ENCODE peak calls at places on chromosomes 1 and 21, in six cellular contexts. Z, W, U, X, C and A are unnamed samples.

GRCh38 chr21:33976082-33976979 is 60.7 kb upstream of the ATP5PO start:
- DNase-seq in Z (peak), W (peak), U (peak), X (peak), C (no peak), A (no peak)

GRCh38 chr1:46806196-46807020 is 7.6 kb downstream of the CYP4B1 start:
- DNase-seq in Z (no peak), W (no peak), U (no peak), X (no peak), C (peak), A (peak)

GRCh38 chr1:160647329-160647720 is 481 bp upstream of the SLAMF1 start:
- DNase-seq in Z (no peak), W (no peak), U (no peak), X (no peak), C (no peak), A (no peak)

GRCh38 chr1:229689273-229689672 is 63.2 kb downstream of the URB2 start:
- DNase-seq in Z (no peak), W (no peak), U (no peak), X (no peak), C (no peak), A (no peak)

GRCh38 chr1:1876335-1876935 is 14.5 kb downstream of the GNB1 start:
- DNase-seq in Z (no peak), W (no peak), U (no peak), X (no peak), C (no peak), A (no peak)

GRCh38 chr1:21337010-21337437 is 46.8 kb upstream of the ECE1 start:
- DNase-seq in Z (no peak), W (no peak), U (no peak), X (no peak), C (no peak), A (no peak)

GRCh38 chr1:3272321-3273045 is 182.0 kb upstream of the ARHGEF16 start:
- DNase-seq in Z (no peak), W (no peak), U (no peak), X (no peak), C (no peak), A (no peak)

GRCh38 chr1:53074313-53075154 is 12.5 kb downstream of the PODN start:
- DNase-seq in Z (no peak), W (no peak), U (no peak), X (no peak), C (no peak), A (peak)

GRCh38 chr1:43238104-43238503 is 31.7 kb upstream of the TMEM125 start:
- DNase-seq in Z (no peak), W (no peak), U (no peak), X (no peak), C (peak), A (no peak)

GRCh38 chr21:18251065-18251464 is 6.4 kb downstream of the CHODL start:
- DNase-seq in Z (no peak), W (no peak), U (no peak), X (no peak), C (no peak), A (no peak)

GRCh38 chr1:183548136-183548535 is 42.1 kb downstream of the NCF2 start:
- DNase-seq in Z (no peak), W (no peak), U (no peak), X (no peak), C (no peak), A (no peak)